ENCODE peak calls at places on chromosomes 13 and 19, in nine cellular contexts. N is GM04503; F is stimulated activated CD4-positive, alpha-beta T cell treated with anti-CD3 and anti-CD28 coated beads, Interleukin-15, amount 100 ng/mL, for 1 hour; W is H54; B is NCI-H1105 treated with DMSO at 0.1 percent for 48 hours; Z is nephron progenitor cell; J is cerebellar nuclear complex; Y is small intestine; P is HEK293T. V is an unnamed sample.
A peak's percentile ranks its signal among the peaks of the same experiment; 100 is the strongest.

GRCh38 chr13:63554157-63554556 is 2138.5 kb upstream of the PCDH20 start:
- DNase-seq in N (no peak), F (no peak), W (no peak), B (no peak), Z (no peak), J (no peak), Y (no peak), P (no peak), V (no peak)

GRCh38 chr19:5011476-5012238 is 42.7 kb downstream of the KDM4B start:
- DNase-seq in N (no peak), F (no peak), W (no peak), B (no peak), Z (no peak), J (no peak), Y (no peak), P (no peak), V (no peak)

GRCh38 chr13:45838171-45838745 is 13.3 kb downstream of the SIAH3 start:
- DNase-seq in N (no peak), F (no peak), W (no peak), B (no peak), Z (no peak), J (no peak), Y (no peak), P (no peak), V (no peak)

GRCh38 chr19:47707135-47707925 is 5.9 kb upstream of the EHD2 start:
- DNase-seq in N (no peak), F (peak; percentile 41), W (no peak), B (peak; percentile 49), Z (peak; percentile 76), J (no peak), Y (peak; percentile 81), P (peak; percentile 85), V (peak; percentile 71)

GRCh38 chr13:111337741-111338140 is 17.3 kb downstream of the TEX29 start:
- DNase-seq in N (no peak), F (no peak), W (no peak), B (no peak), Z (no peak), J (no peak), Y (no peak), P (no peak), V (no peak)

GRCh38 chr19:1616396-1616795 is 11.1 kb upstream of the UQCR11 start:
- DNase-seq in N (peak; percentile 39), F (no peak), W (no peak), B (no peak), Z (no peak), J (no peak), Y (no peak), P (no peak), V (no peak)

GRCh38 chr13:91017031-91017668 is 330.3 kb upstream of the MIR17HG start:
- DNase-seq in N (no peak), F (no peak), W (peak; percentile 30), B (peak; percentile 43), Z (peak; percentile 57), J (no peak), Y (peak; percentile 29), P (peak; percentile 89), V (peak; percentile 45)

GRCh38 chr19:3593156-3593555 is 7.9 kb downstream of the GIPC3 start:
- DNase-seq in N (no peak), F (no peak), W (no peak), B (no peak), Z (no peak), J (no peak), Y (no peak), P (no peak), V (no peak)

GRCh38 chr13:114212096-114212495 is 22.6 kb upstream of the CDC16 start:
- DNase-seq in N (no peak), F (no peak), W (peak; percentile 44), B (no peak), Z (no peak), J (no peak), Y (no peak), P (no peak), V (no peak)

GRCh38 chr19:41753159-41753558 is 2.2 kb upstream of the CEACAM6 start:
- DNase-seq in N (no peak), F (peak; percentile 58), W (peak; percentile 57), B (peak; percentile 64), Z (peak; percentile 36), J (no peak), Y (peak; percentile 74), P (peak; percentile 67), V (peak; percentile 40)

GRCh38 chr13:30859326-30859725 is 46.7 kb upstream of the MEDAG start:
- DNase-seq in N (no peak), F (no peak), W (no peak), B (no peak), Z (no peak), J (no peak), Y (no peak), P (no peak), V (no peak)

GRCh38 chr13:40377783-40378182 is 288.7 kb downstream of the FOXO1 start:
- DNase-seq in N (no peak), F (no peak), W (no peak), B (no peak), Z (no peak), J (no peak), Y (no peak), P (no peak), V (no peak)

GRCh38 chr19:28142258-28142657 is 1070.7 kb downstream of the UQCRFS1 start:
- DNase-seq in N (no peak), F (no peak), W (no peak), B (no peak), Z (no peak), J (no peak), Y (no peak), P (no peak), V (no peak)

V was measured in PC-9.